ENCODE peak calls at places on chromosomes 12 and 14, in nine cellular contexts. S, H, T, N, K, P, L, M and D are unnamed samples.

GRCh38 chr12:1776139-1776975 is 44.0 kb upstream of the LRTM2 start:
- DNase-seq in S (peak), H (no peak), T (no peak), N (no peak), K (no peak), P (no peak), L (peak), M (no peak), D (no peak)

GRCh38 chr12:131980263-131980662 is 30.5 kb downstream of the EP400 start:
- DNase-seq in S (no peak), H (no peak), T (no peak), N (no peak), K (no peak), P (no peak), L (no peak), M (no peak), D (no peak)

GRCh38 chr12:460301-461230 is 827 bp downstream of the B4GALNT3 start:
- DNase-seq in S (no peak), H (no peak), T (no peak), N (no peak), K (no peak), P (peak), L (peak), M (no peak), D (no peak)

GRCh38 chr12:51661199-51661598 is 70.2 kb downstream of the SCN8A start:
- DNase-seq in S (no peak), H (no peak), T (no peak), N (no peak), K (no peak), P (no peak), L (no peak), M (no peak), D (no peak)

GRCh38 chr14:71754422-71755095 is 177.7 kb upstream of the RGS6 start:
- DNase-seq in S (no peak), H (no peak), T (no peak), N (no peak), K (peak), P (peak), L (no peak), M (no peak), D (no peak)

GRCh38 chr12:63400746-63401145 is 249.7 kb upstream of the AVPR1A start:
- DNase-seq in S (no peak), H (peak), T (no peak), N (no peak), K (no peak), P (no peak), L (no peak), M (no peak), D (no peak)

GRCh38 chr12:1171657-1172056 is 180.6 kb downstream of the ERC1 start:
- DNase-seq in S (no peak), H (no peak), T (no peak), N (no peak), K (no peak), P (no peak), L (no peak), M (no peak), D (no peak)

GRCh38 chr14:89221109-89221508 is 195.9 kb downstream of the FOXN3 start:
- DNase-seq in S (no peak), H (no peak), T (no peak), N (no peak), K (no peak), P (no peak), L (no peak), M (no peak), D (no peak)

GRCh38 chr14:94773682-94774211 is 3.8 kb upstream of the GSC start:
- DNase-seq in S (no peak), H (no peak), T (no peak), N (no peak), K (no peak), P (peak), L (no peak), M (no peak), D (no peak)

GRCh38 chr12:12564911-12565310 is 2.2 kb upstream of the DUSP16 start:
- DNase-seq in S (no peak), H (no peak), T (no peak), N (no peak), K (no peak), P (no peak), L (no peak), M (no peak), D (no peak)

GRCh38 chr14:31543969-31544799 is 17.0 kb upstream of the NUBPL start:
- DNase-seq in S (no peak), H (peak), T (no peak), N (no peak), K (peak), P (peak), L (no peak), M (no peak), D (no peak)

GRCh38 chr12:132253698-132254480 is 75.5 kb downstream of the GALNT9 start:
- DNase-seq in S (no peak), H (no peak), T (no peak), N (no peak), K (no peak), P (no peak), L (no peak), M (no peak), D (no peak)

GRCh38 chr14:67787673-67788072 is 28.7 kb downstream of the ZFYVE26 start:
- DNase-seq in S (no peak), H (no peak), T (no peak), N (no peak), K (no peak), P (no peak), L (no peak), M (no peak), D (no peak)

GRCh38 chr14:72715910-72716268 is 178.0 kb downstream of the DPF3 start:
- DNase-seq in S (no peak), H (no peak), T (no peak), N (no peak), K (no peak), P (no peak), L (no peak), M (no peak), D (no peak)

GRCh38 chr12:133057446-133057845 is 20.1 kb downstream of the ZNF84 start:
- DNase-seq in S (no peak), H (no peak), T (no peak), N (no peak), K (no peak), P (peak), L (no peak), M (no peak), D (no peak)

GRCh38 chr14:72451081-72451972 is 442.6 kb downstream of the DPF3 start:
- DNase-seq in S (no peak), H (no peak), T (no peak), N (peak), K (no peak), P (no peak), L (no peak), M (no peak), D (no peak)

GRCh38 chr12:21991526-21991925 is 50.3 kb upstream of the ABCC9 start:
- DNase-seq in S (no peak), H (no peak), T (no peak), N (no peak), K (no peak), P (no peak), L (no peak), M (no peak), D (no peak)

GRCh38 chr14:58918066-58918465 is 270.4 kb upstream of the DAAM1 start:
- DNase-seq in S (no peak), H (no peak), T (no peak), N (no peak), K (no peak), P (no peak), L (no peak), M (no peak), D (no peak)

GRCh38 chr14:95380350-95381042 is 60.8 kb upstream of the CLMN start:
- DNase-seq in S (no peak), H (no peak), T (no peak), N (no peak), K (no peak), P (no peak), L (no peak), M (peak), D (no peak)

GRCh38 chr14:25381498-25381897 is 331.6 kb upstream of the STXBP6 start:
- DNase-seq in S (no peak), H (peak), T (peak), N (no peak), K (no peak), P (peak), L (peak), M (no peak), D (no peak)

GRCh38 chr14:73802431-73803188 is 49.0 kb upstream of the PTGR2 start:
- DNase-seq in S (no peak), H (no peak), T (no peak), N (no peak), K (no peak), P (peak), L (no peak), M (no peak), D (no peak)

GRCh38 chr14:101225729-101226152 is 322.2 kb upstream of the RTL1 start:
- DNase-seq in S (no peak), H (no peak), T (no peak), N (no peak), K (no peak), P (no peak), L (no peak), M (no peak), D (no peak)

GRCh38 chr12:46217686-46218508 is 50.9 kb downstream of the SLC38A1 start:
- DNase-seq in S (no peak), H (no peak), T (peak), N (peak), K (no peak), P (no peak), L (no peak), M (no peak), D (no peak)

GRCh38 chr14:73717998-73718741 is 4.0 kb upstream of the PNMA1 start:
- DNase-seq in S (no peak), H (no peak), T (no peak), N (no peak), K (no peak), P (peak), L (peak), M (no peak), D (no peak)

GRCh38 chr14:99751539-99752485 is 41.4 kb upstream of the EML1 start:
- DNase-seq in S (no peak), H (no peak), T (no peak), N (no peak), K (no peak), P (no peak), L (no peak), M (no peak), D (no peak)

GRCh38 chr14:105473033-105473676 is 1.5 kb upstream of the CRIP2 start:
- DNase-seq in S (no peak), H (no peak), T (no peak), N (no peak), K (no peak), P (no peak), L (peak), M (no peak), D (no peak)

GRCh38 chr14:102805454-102805891 is 28.2 kb downstream of the TRAF3 start:
- DNase-seq in S (no peak), H (no peak), T (no peak), N (no peak), K (peak), P (no peak), L (no peak), M (peak), D (no peak)

GRCh38 chr14:82153689-82154088 is 620.0 kb upstream of the SEL1L start:
- DNase-seq in S (no peak), H (no peak), T (no peak), N (no peak), K (no peak), P (no peak), L (no peak), M (no peak), D (no peak)

GRCh38 chr12:6193853-6194815 is 6.1 kb upstream of the CD9 start:
- DNase-seq in S (no peak), H (no peak), T (no peak), N (no peak), K (no peak), P (peak), L (no peak), M (no peak), D (no peak)

GRCh38 chr14:24390696-24391468 is 7.9 kb upstream of the NYNRIN start:
- DNase-seq in S (no peak), H (no peak), T (no peak), N (no peak), K (no peak), P (no peak), L (no peak), M (no peak), D (no peak)

GRCh38 chr14:83816755-83817154 is 1713.2 kb upstream of the FLRT2 start:
- DNase-seq in S (no peak), H (no peak), T (no peak), N (no peak), K (no peak), P (no peak), L (no peak), M (no peak), D (no peak)

GRCh38 chr14:62914025-62914424 is 131.2 kb downstream of the KCNH5 start:
- DNase-seq in S (no peak), H (no peak), T (no peak), N (no peak), K (no peak), P (no peak), L (peak), M (no peak), D (no peak)

GRCh38 chr12:114902665-114903393 is 218.9 kb upstream of the TBX3 start:
- DNase-seq in S (no peak), H (peak), T (no peak), N (no peak), K (no peak), P (no peak), L (no peak), M (no peak), D (no peak)

GRCh38 chr14:50360851-50361250 is 35.8 kb downstream of the CDKL1 start:
- DNase-seq in S (no peak), H (no peak), T (no peak), N (no peak), K (no peak), P (no peak), L (no peak), M (no peak), D (no peak)

GRCh38 chr12:66836623-66837310 is 157.9 kb upstream of the GRIP1 start:
- DNase-seq in S (no peak), H (no peak), T (no peak), N (no peak), K (no peak), P (no peak), L (no peak), M (no peak), D (no peak)

GRCh38 chr12:94244165-94245133 is 96.1 kb downstream of the PLXNC1 start:
- DNase-seq in S (no peak), H (no peak), T (no peak), N (no peak), K (no peak), P (no peak), L (no peak), M (peak), D (no peak)

GRCh38 chr12:24724765-24725307 is 224.1 kb downstream of the BCAT1 start:
- DNase-seq in S (no peak), H (no peak), T (no peak), N (no peak), K (no peak), P (no peak), L (no peak), M (no peak), D (no peak)
- TF ChIP-seq REST in S (no peak), H (no peak), T (no peak), N (no peak), K (no peak), P (no peak), L (no peak), M (no peak), D (no peak)

GRCh38 chr12:116318738-116319050 is 41.2 kb upstream of the MED13L start:
- DNase-seq in S (no peak), H (no peak), T (no peak), N (no peak), K (no peak), P (no peak), L (no peak), M (no peak), D (no peak)
- H3K27ac ChIP-seq in S (no peak), H (no peak), T (no peak), N (no peak), K (no peak), P (no peak), L (peak), M (no peak), D (no peak)

GRCh38 chr12:39103552-39104165 is 198.3 kb upstream of the CPNE8 start:
- DNase-seq in S (peak), H (peak), T (peak), N (peak), K (peak), P (peak), L (peak), M (peak), D (peak)
- TF ChIP-seq REST in S (no peak), H (no peak), T (no peak), N (no peak), K (no peak), P (no peak), L (no peak), M (no peak), D (no peak)

DNA sequence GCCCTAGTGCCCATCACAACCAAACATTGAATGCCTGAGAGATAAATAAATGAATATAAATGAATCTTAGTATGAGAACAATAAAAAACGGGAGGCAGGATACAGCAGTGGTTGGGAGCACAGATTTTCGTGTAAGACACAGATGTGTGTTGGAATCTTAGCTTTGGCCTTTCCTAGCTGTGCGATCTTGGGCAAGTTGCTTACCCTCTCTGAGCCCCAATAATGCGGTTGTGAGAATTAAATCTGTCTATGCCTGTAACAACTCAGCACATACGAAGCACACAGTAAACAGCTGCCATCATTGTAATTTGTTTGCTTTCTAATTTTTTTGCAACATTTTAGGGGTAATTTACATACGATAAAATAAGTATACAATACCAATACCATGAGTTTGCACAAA is 89.8 kb downstream of the SRRM4 start:
- DNase-seq in S (no peak), H (no peak), T (no peak), N (no peak), K (no peak), P (no peak), L (no peak), M (no peak), D (no peak)
- H3K27ac ChIP-seq in S (no peak), H (no peak), T (no peak), N (no peak), K (no peak), P (no peak), L (peak), M (no peak), D (no peak)

GRCh38 chr12:106144847-106145246 is 6.1 kb upstream of the NUAK1 start:
- DNase-seq in S (no peak), H (no peak), T (no peak), N (no peak), K (no peak), P (no peak), L (no peak), M (no peak), D (no peak)
- TF ChIP-seq REST in S (no peak), H (no peak), T (no peak), N (no peak), K (no peak), P (no peak), L (no peak), M (no peak), D (no peak)

DNA sequence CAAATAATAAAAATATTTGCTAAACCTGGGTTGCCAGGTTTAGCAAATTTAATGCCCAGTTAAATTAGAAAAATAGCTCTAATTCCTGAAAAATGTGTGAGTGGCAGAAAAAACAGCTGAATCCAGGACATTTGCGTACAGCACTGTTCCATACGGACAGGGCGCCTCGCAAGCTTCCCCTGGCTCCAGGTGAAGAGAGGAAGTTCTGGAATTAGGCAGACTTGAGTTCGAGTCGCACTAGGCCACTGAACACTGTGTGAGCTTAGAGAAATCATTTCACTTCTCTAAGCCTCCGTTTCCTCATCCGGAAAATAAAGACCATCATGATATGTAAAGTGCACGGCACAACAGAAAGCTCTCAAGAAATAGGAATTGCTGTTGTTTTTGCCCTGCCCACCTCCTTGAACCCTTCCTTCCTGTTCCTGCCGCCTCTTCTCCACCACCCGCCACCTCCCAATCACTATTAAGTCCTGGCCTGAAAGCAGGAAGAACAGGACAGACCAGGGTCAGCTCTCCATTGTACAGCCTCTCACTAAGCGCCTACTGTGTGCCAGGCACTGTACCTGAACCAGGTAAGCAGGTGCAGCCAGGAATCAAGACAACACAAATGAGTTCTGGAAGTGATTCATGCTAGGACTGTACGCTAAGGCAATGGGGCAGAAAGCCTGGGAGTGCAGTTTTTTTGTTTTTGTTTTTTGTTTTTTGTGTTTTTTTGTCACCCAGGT is 763 bp upstream of the PHETA1 start:
- DNase-seq in S (no peak), H (no peak), T (no peak), N (no peak), K (no peak), P (no peak), L (no peak), M (no peak), D (no peak)
- H3K27ac ChIP-seq in S (peak), H (no peak), T (no peak), N (no peak), K (peak), P (no peak), L (no peak), M (no peak), D (peak)